ENCODE peak calls at places on chromosomes 12 and 14, in six cellular contexts. A is Calu3, G is HFFc6, H is astrocyte of the spinal cord, S is uterus, Q is hepatocyte. L is an unnamed sample.

GRCh38 chr14:23076785-23077408 is 18.0 kb downstream of the ACIN1 start:
- DNase-seq in G (peak), A (no peak), S (no peak), H (peak), Q (peak), L (peak)

GRCh38 chr12:129276408-129277042 is 423.2 kb downstream of the GLT1D1 start:
- DNase-seq in G (no peak), H (no peak), S (no peak), A (no peak), Q (no peak), L (no peak)

GRCh38 chr14:76101384-76101783 is 50.3 kb upstream of the GPATCH2L start:
- DNase-seq in A (no peak), S (no peak), H (no peak), G (no peak), Q (no peak), L (peak)

GRCh38 chr14:82710257-82710841 is 1176.7 kb upstream of the SEL1L start:
- DNase-seq in Q (peak), G (peak), H (peak), S (peak), A (peak), L (peak)

GRCh38 chr14:96940009-96940408 is 142.8 kb downstream of the VRK1 start:
- DNase-seq in A (no peak), S (no peak), H (no peak), G (no peak), Q (peak), L (no peak)

GRCh38 chr12:6067152-6067916 is 57.1 kb downstream of the VWF start:
- DNase-seq in G (no peak), H (no peak), Q (peak), A (peak), S (peak), L (peak)

GRCh38 chr12:84497819-84498218 is 414.8 kb downstream of the SLC6A15 start:
- DNase-seq in G (peak), H (no peak), A (no peak), S (no peak), Q (no peak), L (peak)

GRCh38 chr14:59190372-59190771 is 1.9 kb downstream of the DAAM1 start:
- DNase-seq in H (no peak), A (peak), Q (peak), S (peak), G (peak), L (peak)

GRCh38 chr12:89878327-89878726 is 169.7 kb upstream of the ATP2B1 start:
- DNase-seq in Q (no peak), S (no peak), G (no peak), H (no peak), A (no peak), L (no peak)

GRCh38 chr14:22152901-22153300 is 436.1 kb downstream of the DAD1 start:
- DNase-seq in H (no peak), Q (no peak), A (no peak), S (no peak), G (no peak), L (no peak)

GRCh38 chr12:3179731-3180130 is 102.6 kb downstream of the TSPAN9 start:
- DNase-seq in H (no peak), A (no peak), S (no peak), G (no peak), Q (no peak), L (no peak)

GRCh38 chr14:89378119-89378518 is 38.9 kb downstream of the FOXN3 start:
- DNase-seq in A (no peak), Q (no peak), G (no peak), H (peak), S (no peak), L (peak)

GRCh38 chr12:26271024-26271423 is 75.7 kb downstream of the SSPN start:
- DNase-seq in H (no peak), Q (no peak), S (no peak), G (peak), A (no peak), L (peak)

GRCh38 chr12:119274636-119275065 is 59.9 kb upstream of the CCDC60 start:
- DNase-seq in G (no peak), S (no peak), Q (no peak), H (no peak), A (no peak), L (no peak)
- TF ChIP-seq CTCF in G (no peak), S (no peak), Q (no peak), H (no peak), A (no peak), L (no peak)

GRCh38 chr12:48968467-48968866 is 3.1 kb downstream of the WNT10B start:
- DNase-seq in Q (no peak), S (no peak), H (no peak), G (no peak), A (no peak), L (no peak)

GRCh38 chr12:48968004-48968403 is 3.5 kb downstream of the WNT10B start:
- DNase-seq in H (no peak), A (no peak), G (no peak), S (no peak), Q (no peak), L (no peak)

GRCh38 chr12:48970702-48971334 is 717 bp downstream of the WNT10B start:
- DNase-seq in Q (no peak), G (no peak), S (no peak), H (no peak), A (no peak), L (no peak)

GRCh38 chr12:48969160-48969771 is 2.3 kb downstream of the WNT10B start:
- DNase-seq in A (no peak), H (no peak), S (no peak), G (no peak), Q (no peak), L (no peak)

DNA sequence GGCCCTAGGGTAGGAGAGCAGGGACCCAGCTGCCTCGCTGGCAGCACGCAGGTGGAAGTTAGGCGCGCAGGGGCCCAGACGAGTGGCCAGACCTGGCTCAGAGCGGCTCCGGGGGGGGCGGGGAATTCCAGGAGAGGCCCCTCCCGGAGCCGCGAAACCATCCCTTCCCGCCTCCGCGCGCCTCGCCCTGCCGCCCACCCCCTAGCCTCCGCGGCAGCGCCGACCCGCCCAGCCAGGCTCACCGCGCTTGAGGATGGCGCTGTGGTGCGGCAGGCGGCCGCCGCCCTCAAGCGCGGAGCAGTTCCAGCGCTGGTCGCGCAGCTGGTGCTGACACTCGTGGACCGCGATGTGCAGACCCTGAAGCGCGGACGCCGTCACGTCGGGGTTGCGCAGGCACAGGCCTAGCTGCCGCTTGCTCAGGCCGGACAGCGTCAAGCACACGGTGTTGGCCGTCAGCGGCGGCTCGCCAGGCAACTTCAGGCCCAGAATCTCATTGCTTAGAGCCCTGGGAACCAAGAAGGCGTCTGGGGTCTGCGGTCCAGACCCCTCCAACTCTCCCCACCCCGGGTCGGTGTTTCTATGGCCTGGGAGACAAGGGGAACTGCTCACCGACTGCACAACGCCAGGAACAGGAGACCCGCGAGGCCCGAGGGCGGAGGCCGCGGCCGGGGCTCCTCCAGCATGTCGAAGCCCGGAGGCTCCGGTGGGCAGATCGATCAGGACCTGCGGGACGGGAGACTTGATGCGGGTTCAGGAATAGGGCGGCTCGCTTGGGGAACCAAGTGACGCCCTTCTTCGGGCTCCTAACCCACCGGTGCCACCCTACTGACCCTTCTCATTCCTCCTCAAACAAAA is 1.5 kb downstream of the WNT10B start:
- DNase-seq in H (no peak), A (no peak), Q (peak), S (no peak), G (no peak), L (no peak)
- TF ChIP-seq CTCF in H (peak), A (no peak), Q (peak), S (no peak), G (peak), L (no peak)

GRCh38 chr14:69285661-69286255 is 25.8 kb downstream of the GALNT16 start:
- DNase-seq in G (no peak), S (no peak), A (no peak), Q (no peak), H (no peak), L (no peak)

GRCh38 chr14:69288956-69289705 is 29.2 kb downstream of the GALNT16 start:
- DNase-seq in H (no peak), S (no peak), Q (no peak), A (no peak), G (no peak), L (no peak)

GRCh38 chr14:69289811-69290520 is 30.0 kb downstream of the GALNT16 start:
- DNase-seq in A (no peak), S (no peak), Q (no peak), G (no peak), H (no peak), L (no peak)

GRCh38 chr14:69287096-69287991 is 27.4 kb downstream of the GALNT16 start:
- DNase-seq in A (no peak), S (no peak), Q (peak), H (peak), G (no peak), L (no peak)

DNA sequence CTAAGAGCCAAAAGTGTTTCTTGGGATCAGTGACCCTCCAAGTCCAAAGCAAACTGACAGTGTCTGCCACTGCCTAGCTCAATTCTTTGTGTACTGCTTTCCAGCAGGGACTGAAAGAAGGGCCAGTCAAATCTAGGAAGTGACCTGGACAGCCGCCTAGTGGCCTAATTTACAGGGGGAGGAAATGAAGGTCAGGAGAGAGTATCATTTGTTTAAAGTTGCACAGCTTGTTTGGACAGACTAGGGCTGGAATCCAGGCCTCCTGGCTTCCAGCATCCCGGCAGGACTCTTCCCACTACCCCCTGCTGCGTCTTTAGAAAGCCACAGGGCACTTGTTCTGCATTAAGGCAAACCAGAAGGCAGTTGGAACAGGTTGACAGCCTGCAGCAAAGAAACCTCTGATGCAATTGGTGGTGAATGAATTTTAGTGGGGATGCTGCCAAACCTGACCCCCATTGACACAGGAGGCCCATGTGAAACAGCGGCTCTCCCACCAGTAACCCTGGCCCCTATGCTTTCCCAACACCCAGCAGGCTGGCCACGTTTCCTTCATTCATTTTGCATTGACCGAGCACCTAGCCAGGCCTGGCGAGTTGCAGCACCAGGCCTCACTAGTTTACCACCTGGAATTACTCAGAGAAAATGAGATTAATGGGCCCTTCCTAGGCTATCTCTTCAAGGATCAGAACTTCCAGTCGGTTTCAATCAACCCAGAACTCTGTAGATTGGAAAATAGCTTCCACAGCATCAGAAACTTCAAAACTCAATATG is 28.2 kb downstream of the GALNT16 start:
- DNase-seq in A (peak), S (peak), H (peak), G (peak), Q (no peak), L (peak)
- TF ChIP-seq CTCF in A (no peak), S (peak), H (peak), G (peak), Q (peak), L (peak)

GRCh38 chr12:80941916-80942315 is 4.2 kb upstream of the LIN7A start:
- DNase-seq in H (no peak), S (no peak), G (no peak), Q (no peak), A (no peak), L (no peak)

GRCh38 chr12:80943345-80943744 is 5.6 kb upstream of the LIN7A start:
- DNase-seq in A (no peak), S (no peak), Q (no peak), G (no peak), H (no peak), L (no peak)

GRCh38 chr12:80946591-80946990 is 8.9 kb upstream of the LIN7A start:
- DNase-seq in A (no peak), S (no peak), G (peak), H (peak), Q (no peak), L (peak)
- TF ChIP-seq CTCF in A (no peak), S (no peak), G (peak), H (peak), Q (peak), L (peak)

GRCh38 chr12:118835911-118836310 is 145.4 kb upstream of the SRRM4 start:
- DNase-seq in A (no peak), Q (no peak), S (no peak), G (no peak), H (no peak), L (no peak)

GRCh38 chr12:118842753-118843335 is 138.5 kb upstream of the SRRM4 start:
- DNase-seq in A (no peak), H (no peak), G (no peak), S (no peak), Q (no peak), L (no peak)

GRCh38 chr12:118841588-118841987 is 139.8 kb upstream of the SRRM4 start:
- DNase-seq in A (no peak), H (no peak), G (no peak), S (no peak), Q (no peak), L (no peak)

GRCh38 chr12:118840878-118841277 is 140.5 kb upstream of the SRRM4 start:
- DNase-seq in S (no peak), A (no peak), H (no peak), Q (no peak), G (no peak), L (no peak)

GRCh38 chr12:118840399-118840798 is 140.9 kb upstream of the SRRM4 start:
- DNase-seq in A (no peak), G (no peak), H (no peak), Q (no peak), S (no peak), L (no peak)
- TF ChIP-seq CTCF in A (no peak), G (peak), H (no peak), Q (no peak), S (no peak), L (no peak)